ENCODE peak calls at places on chromosomes 3 and 15, in five cellular contexts. One of them, this sample, is unnamed.

GRCh38 chr3:175193815-175194518 is 334.8 kb downstream of the NAALADL2 start:
- DNase-seq in left ventricle myocardium inferior: no peak
- DNase-seq in EL: peak
- DNase-seq in NCI-H1105: no peak
- DNase-seq in aorta: no peak
- DNase-seq in this sample: no peak

GRCh38 chr3:135992072-135992471 is 26.5 kb downstream of the PPP2R3A start:
- DNase-seq in left ventricle myocardium inferior: no peak
- DNase-seq in EL: peak
- DNase-seq in NCI-H1105: no peak
- DNase-seq in aorta: no peak
- DNase-seq in this sample: no peak

GRCh38 chr3:64341355-64341754 is 116.1 kb upstream of the PRICKLE2 start:
- DNase-seq in left ventricle myocardium inferior: no peak
- DNase-seq in EL: peak
- DNase-seq in NCI-H1105: no peak
- DNase-seq in aorta: no peak
- DNase-seq in this sample: no peak

GRCh38 chr15:86489992-86490391 is 410.3 kb downstream of the AGBL1 start:
- DNase-seq in left ventricle myocardium inferior: no peak
- DNase-seq in EL: no peak
- DNase-seq in NCI-H1105: no peak
- DNase-seq in aorta: no peak
- DNase-seq in this sample: no peak

GRCh38 chr15:92886229-92886628 is 13.9 kb upstream of the CHD2 start:
- DNase-seq in left ventricle myocardium inferior: no peak
- DNase-seq in EL: no peak
- DNase-seq in NCI-H1105: no peak
- DNase-seq in aorta: no peak
- DNase-seq in this sample: no peak

GRCh38 chr15:69032006-69032405 is 17.5 kb downstream of the NOX5 start:
- DNase-seq in left ventricle myocardium inferior: no peak
- DNase-seq in EL: no peak
- DNase-seq in NCI-H1105: no peak
- DNase-seq in aorta: no peak
- DNase-seq in this sample: no peak

GRCh38 chr3:171393032-171393744 is 67.0 kb downstream of the TNIK start:
- DNase-seq in left ventricle myocardium inferior: no peak
- DNase-seq in EL: no peak
- DNase-seq in NCI-H1105: peak
- DNase-seq in aorta: no peak
- DNase-seq in this sample: no peak

GRCh38 chr3:182392182-182392917 is 401.0 kb upstream of the ATP11B start:
- DNase-seq in left ventricle myocardium inferior: no peak
- DNase-seq in EL: no peak
- DNase-seq in NCI-H1105: no peak
- DNase-seq in aorta: no peak
- DNase-seq in this sample: no peak

GRCh38 chr3:138846350-138846756 is 11.6 kb upstream of the PIK3CB start:
- DNase-seq in left ventricle myocardium inferior: no peak
- DNase-seq in EL: no peak
- DNase-seq in NCI-H1105: no peak
- DNase-seq in aorta: no peak
- DNase-seq in this sample: no peak

GRCh38 chr15:42707873-42708544 is 28.9 kb downstream of the CDAN1 start:
- DNase-seq in left ventricle myocardium inferior: no peak
- DNase-seq in EL: no peak
- DNase-seq in NCI-H1105: no peak
- DNase-seq in aorta: no peak
- DNase-seq in this sample: no peak

GRCh38 chr3:125033616-125034015 is 22.2 kb downstream of the HEG1 start:
- DNase-seq in left ventricle myocardium inferior: no peak
- DNase-seq in EL: no peak
- DNase-seq in NCI-H1105: no peak
- DNase-seq in aorta: no peak
- DNase-seq in this sample: no peak

GRCh38 chr3:120730576-120731542 is 11.5 kb downstream of the RABL3 start:
- DNase-seq in left ventricle myocardium inferior: no peak
- DNase-seq in EL: no peak
- DNase-seq in NCI-H1105: no peak
- DNase-seq in aorta: no peak
- DNase-seq in this sample: no peak

GRCh38 chr3:179624471-179624870 is 19.9 kb downstream of the NDUFB5 start:
- DNase-seq in left ventricle myocardium inferior: no peak
- DNase-seq in EL: peak
- DNase-seq in NCI-H1105: no peak
- DNase-seq in aorta: no peak
- DNase-seq in this sample: no peak

GRCh38 chr3:163175970-163176369 is 1679.4 kb downstream of the OTOL1 start:
- DNase-seq in left ventricle myocardium inferior: no peak
- DNase-seq in EL: no peak
- DNase-seq in NCI-H1105: no peak
- DNase-seq in aorta: no peak
- DNase-seq in this sample: no peak

GRCh38 chr3:149468504-149469212 is 5.8 kb upstream of the TM4SF4 start:
- DNase-seq in left ventricle myocardium inferior: no peak
- DNase-seq in EL: no peak
- DNase-seq in NCI-H1105: no peak
- DNase-seq in aorta: no peak
- DNase-seq in this sample: no peak

GRCh38 chr15:65423150-65423976 is 616 bp upstream of the IGDCC4 start:
- DNase-seq in left ventricle myocardium inferior: peak
- DNase-seq in EL: no peak
- DNase-seq in NCI-H1105: no peak
- DNase-seq in aorta: peak
- DNase-seq in this sample: no peak

GRCh38 chr15:89475688-89476087 is 20.7 kb downstream of the RHCG start:
- DNase-seq in left ventricle myocardium inferior: no peak
- DNase-seq in EL: no peak
- DNase-seq in NCI-H1105: no peak
- DNase-seq in aorta: peak
- DNase-seq in this sample: no peak